ENCODE peak calls at places on chromosome 6, in seven cellular contexts. F, S, N, I, H, B and M are unnamed samples.

GRCh38 chr6:142819603-142820335 is 125.2 kb downstream of the HIVEP2 start:
- DNase-seq in F (no peak), S (no peak), N (peak), I (no peak), H (peak), B (no peak), M (no peak)

GRCh38 chr6:118705799-118706481 is 54.5 kb upstream of the CEP85L start:
- DNase-seq in F (no peak), S (no peak), N (peak), I (no peak), H (no peak), B (peak), M (no peak)

GRCh38 chr6:152026291-152026690 is 218.8 kb downstream of the ESR1 start:
- DNase-seq in F (no peak), S (no peak), N (no peak), I (no peak), H (no peak), B (no peak), M (no peak)

GRCh38 chr6:217048-217659 is 75.1 kb upstream of the DUSP22 start:
- DNase-seq in F (no peak), S (no peak), N (no peak), I (peak), H (no peak), B (no peak), M (no peak)

GRCh38 chr6:30864325-30864724 is 20.0 kb upstream of the DDR1 start:
- DNase-seq in F (no peak), S (no peak), N (no peak), I (no peak), H (no peak), B (no peak), M (no peak)

GRCh38 chr6:151805286-151805840 is 2.1 kb upstream of the ESR1 start:
- DNase-seq in F (no peak), S (no peak), N (no peak), I (no peak), H (no peak), B (no peak), M (no peak)

GRCh38 chr6:71043902-71044301 is 87.0 kb upstream of the B3GAT2 start:
- DNase-seq in F (no peak), S (no peak), N (peak), I (no peak), H (no peak), B (no peak), M (no peak)

GRCh38 chr6:89258912-89259311 is 41.8 kb upstream of the GABRR1 start:
- DNase-seq in F (no peak), S (no peak), N (no peak), I (no peak), H (no peak), B (no peak), M (no peak)